ENCODE peak calls at places on chromosome 20, in eight cellular contexts. Z, P, L, K, F, N, Q and V are unnamed samples. For H3K4me1, the result is how much of the 10 kb centered on the place peaks cover.

GRCh38 chr20:25017257-25017803 is 24.8 kb upstream of the APMAP start:
- DNase-seq in L (no peak), Z (no peak), P (no peak), N (no peak), F (no peak), K (peak), Q (peak), V (peak)

GRCh38 chr20:32164984-32165735 is 42.4 kb downstream of the PLAGL2 start:
- DNase-seq in K (no peak), Z (no peak), N (no peak), L (peak), F (no peak), P (no peak), Q (no peak), V (no peak)

GRCh38 chr20:60057123-60057865 is 99.1 kb downstream of the CDH26 start:
- DNase-seq in L (peak), Z (peak), K (peak), F (peak), N (peak), P (peak), Q (peak), V (peak)

GRCh38 chr20:30376767-30377658 is 880.5 kb upstream of the DEFB115 start:
- DNase-seq in L (peak), Q (peak), Z (peak), F (peak), P (peak), N (no peak), K (peak), V (peak)

GRCh38 chr20:32354592-32355416 is 3.3 kb upstream of the ASXL1 start:
- DNase-seq in F (peak), Z (peak), P (no peak), Q (peak), N (no peak), K (no peak), L (peak), V (peak)

GRCh38 chr20:58737198-58737597 is 44.6 kb downstream of the NPEPL1 start:
- DNase-seq in N (no peak), K (no peak), Q (no peak), F (no peak), P (no peak), L (no peak), Z (no peak), V (no peak)

GRCh38 chr20:24303393-24303792 is 166.0 kb upstream of the SYNDIG1 start:
- DNase-seq in N (peak), P (no peak), L (no peak), Z (no peak), K (no peak), F (no peak), Q (peak), V (peak)

GRCh38 chr20:57583289-57584257 is 22.7 kb downstream of the PCK1 start:
- DNase-seq in K (no peak), L (no peak), P (no peak), F (no peak), N (no peak), Z (no peak), Q (no peak), V (no peak)

GRCh38 chr20:23536601-23537000 is 31.7 kb downstream of the CST9L start:
- DNase-seq in K (no peak), N (no peak), P (no peak), F (no peak), L (no peak), Z (no peak), Q (no peak), V (no peak)

GRCh38 chr20:38127011-38127621 is 38.0 kb downstream of the TGM2 start:
- DNase-seq in Q (peak), L (peak), P (peak), F (peak), N (no peak), Z (no peak), K (peak), V (no peak)

GRCh38 chr20:25254986-25255680 is 7.2 kb downstream of the PYGB start:
- DNase-seq in N (no peak), K (peak), P (peak), Z (no peak), Q (no peak), L (no peak), F (no peak), V (no peak)

GRCh38 chr20:58287638-58288037 is 21.9 kb upstream of the RAB22A start:
- DNase-seq in F (no peak), Q (no peak), P (no peak), K (no peak), N (no peak), Z (no peak), L (no peak), V (no peak)

GRCh38 chr20:33169176-33169794 is 1.3 kb downstream of the BPIFA2 start:
- DNase-seq in N (peak), Z (no peak), L (no peak), Q (peak), K (no peak), P (no peak), F (no peak), V (peak)

GRCh38 chr20:53942121-53942816 is 128.1 kb downstream of the BCAS1 start:
- DNase-seq in Z (peak), K (no peak), Q (peak), F (peak), L (no peak), N (peak), P (no peak), V (no peak)

GRCh38 chr20:57202309-57202708 is 64.1 kb downstream of the BMP7 start:
- DNase-seq in L (no peak), Z (no peak), N (no peak), P (no peak), Q (no peak), K (no peak), F (no peak), V (no peak)

GRCh38 chr20:14604143-14604542 is 266.7 kb upstream of the FLRT3 start:
- DNase-seq in Q (no peak), F (no peak), N (no peak), K (no peak), P (no peak), L (no peak), Z (no peak), V (no peak)

GRCh38 chr20:32440758-32441078 is 82.6 kb downstream of the ASXL1 start:
- DNase-seq in N (no peak), F (no peak), K (no peak), L (no peak), Q (no peak), Z (no peak), P (no peak), V (no peak)

GRCh38 chr20:22652685-22653568 is 68.6 kb upstream of the FOXA2 start:
- DNase-seq in Q (no peak), Z (no peak), N (peak), F (no peak), K (no peak), P (no peak), L (no peak), V (no peak)

GRCh38 chr20:25081730-25082497 is at the start of gene VSX1:
- DNase-seq in F (no peak), K (no peak), N (peak), L (no peak), Z (no peak), Q (no peak), P (peak), V (no peak)

GRCh38 chr20:20482453-20482852 is 114.5 kb downstream of the INSM1 start:
- DNase-seq in K (no peak), L (no peak), Q (no peak), P (no peak), F (no peak), N (no peak), Z (no peak), V (no peak)

GRCh38 chr20:2133318-2134183 is 31.9 kb downstream of the STK35 start:
- DNase-seq in Q (peak), N (peak), F (peak), K (no peak), L (peak), P (no peak), Z (peak), V (no peak)

GRCh38 chr20:58991720-58992119 is 10.7 kb downstream of the NELFCD start:
- DNase-seq in P (no peak), L (peak), F (no peak), Z (no peak), K (no peak), N (no peak), Q (no peak), V (no peak)

GRCh38 chr20:37359836-37360235 is 13.9 kb downstream of the SRC start:
- DNase-seq in Q (no peak), K (no peak), P (no peak), F (no peak), L (no peak), N (no peak), Z (no peak), V (no peak)

GRCh38 chr20:5825136-5825719 is 75.0 kb downstream of the SHLD1 start:
- DNase-seq in L (no peak), N (peak), Q (no peak), Z (no peak), F (no peak), P (no peak), K (no peak), V (no peak)

GRCh38 chr20:5168582-5169396 is 42.0 kb downstream of the CDS2 start:
- DNase-seq in P (no peak), Q (peak), F (peak), N (no peak), Z (no peak), K (no peak), L (peak), V (no peak)

GRCh38 chr20:58692579-58693225 is at the start of gene NPEPL1:
- DNase-seq in P (peak), K (peak), L (peak), N (peak), Z (no peak), Q (peak), F (peak), V (peak)

GRCh38 chr20:38224534-38224933 is 36.0 kb downstream of the KIAA1755 start:
- DNase-seq in F (no peak), P (no peak), N (no peak), K (no peak), Q (no peak), Z (no peak), L (no peak), V (no peak)

GRCh38 chr20:595330-596308 is 14.5 kb downstream of the TCF15 start:
- DNase-seq in P (peak), F (no peak), N (no peak), Q (no peak), Z (no peak), L (no peak), K (no peak), V (no peak)

GRCh38 chr20:18188446-18188845 is 50.8 kb downstream of the KAT14 start:
- DNase-seq in Q (no peak), K (no peak), N (no peak), F (peak), Z (no peak), L (peak), P (no peak), V (no peak)

GRCh38 chr20:63740501-63741353 is 1.2 kb downstream of the SLC2A4RG start:
- DNase-seq in Q (peak), F (peak), L (peak), Z (no peak), P (peak), K (peak), N (peak), V (peak)

GRCh38 chr20:52312131-52312729 is 120.7 kb upstream of the ZFP64 start:
- DNase-seq in L (peak), F (peak), P (no peak), Q (peak), Z (peak), K (peak), N (peak), V (peak)

GRCh38 chr20:46357030-46357514 is 48.8 kb upstream of the CDH22 start:
- DNase-seq in F (no peak), L (no peak), N (no peak), Q (no peak), P (no peak), Z (no peak), K (peak), V (no peak)

GRCh38 chr20:44200983-44201382 is 9.6 kb downstream of the OSER1 start:
- DNase-seq in F (no peak), N (no peak), L (no peak), K (no peak), Z (no peak), P (no peak), Q (no peak), V (no peak)
- TF ChIP-seq CTCF in F (no peak), N (no peak), L (no peak), K (no peak), Z (no peak), P (no peak), Q (no peak), V (no peak)

DNA sequence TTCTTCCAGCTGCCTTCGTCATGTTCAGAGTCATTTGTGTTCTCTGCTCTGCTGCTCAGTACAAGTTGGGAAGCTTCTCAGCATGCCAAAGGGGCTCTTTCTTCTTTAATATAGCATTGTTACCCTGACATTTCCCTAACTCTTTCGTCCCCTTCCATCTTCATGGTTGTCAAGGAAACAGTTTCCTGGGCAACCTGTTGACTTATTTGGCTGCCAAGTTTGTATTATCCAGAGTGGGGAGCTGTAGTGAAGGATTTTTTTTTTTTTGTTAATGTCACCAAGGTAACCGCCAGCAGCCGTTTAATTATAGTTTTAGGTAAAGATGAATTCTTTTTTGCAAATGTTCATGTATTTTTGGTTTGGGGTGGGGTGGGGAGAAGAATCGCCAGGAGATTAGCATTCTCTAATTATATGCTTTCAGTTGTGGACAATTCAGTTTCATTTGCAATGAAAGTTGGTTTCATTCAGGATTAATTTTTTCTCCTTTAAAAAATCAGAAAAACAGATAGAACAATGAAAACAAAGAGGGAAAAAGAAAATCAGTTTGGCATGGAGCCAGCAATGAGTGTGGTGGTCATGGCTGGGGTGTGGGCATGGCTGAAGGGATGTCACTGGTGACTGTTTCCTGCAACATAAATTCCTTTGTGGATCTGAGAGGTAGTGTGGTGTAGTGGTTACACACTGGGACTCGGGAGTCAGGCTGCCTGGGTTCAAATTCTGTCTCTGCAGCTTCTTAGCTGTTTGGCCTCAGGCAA is 73.0 kb upstream of the KCNG1 start:
- DNase-seq in Q (peak), K (no peak), L (no peak), F (peak), Z (no peak), N (peak), P (no peak), V (no peak)
- H3K4me1 ChIP-seq in Q (under half), K (under half), L (under half), F (under half), Z (under half), N (under half), P (under half), V (under half)

GRCh38 chr20:35490736-35491181 is 35.4 kb downstream of the CEP250 start:
- DNase-seq in Q (no peak), K (no peak), P (no peak), N (no peak), Z (peak), L (no peak), F (no peak), V (no peak)

GRCh38 chr20:35492352-35492751 is 37.0 kb downstream of the CEP250 start:
- DNase-seq in K (no peak), P (no peak), L (no peak), Z (no peak), Q (no peak), N (no peak), F (no peak), V (no peak)

GRCh38 chr20:35491823-35492222 is 36.4 kb downstream of the CEP250 start:
- DNase-seq in L (peak), P (no peak), N (no peak), K (no peak), F (peak), Q (no peak), Z (no peak), V (no peak)

GRCh38 chr20:35487479-35487878 is 32.1 kb downstream of the CEP250 start:
- DNase-seq in Q (no peak), N (no peak), L (no peak), F (no peak), K (no peak), P (no peak), Z (no peak), V (no peak)

GRCh38 chr20:35489717-35490116 is 34.3 kb downstream of the CEP250 start:
- DNase-seq in K (no peak), N (no peak), L (no peak), Q (no peak), P (no peak), Z (no peak), F (no peak), V (no peak)
- H3K4me3 ChIP-seq in K (no peak), N (no peak), L (no peak), Q (no peak), P (no peak), Z (peak), F (no peak), V (no peak)

GRCh38 chr20:34753706-34754461 is 49.7 kb downstream of the TP53INP2 start:
- DNase-seq in K (no peak), L (peak), N (no peak), F (peak), Q (no peak), P (no peak), Z (no peak), V (no peak)
- TF ChIP-seq CTCF in K (no peak), L (no peak), N (peak), F (no peak), Q (peak), P (no peak), Z (peak), V (no peak)

DNA sequence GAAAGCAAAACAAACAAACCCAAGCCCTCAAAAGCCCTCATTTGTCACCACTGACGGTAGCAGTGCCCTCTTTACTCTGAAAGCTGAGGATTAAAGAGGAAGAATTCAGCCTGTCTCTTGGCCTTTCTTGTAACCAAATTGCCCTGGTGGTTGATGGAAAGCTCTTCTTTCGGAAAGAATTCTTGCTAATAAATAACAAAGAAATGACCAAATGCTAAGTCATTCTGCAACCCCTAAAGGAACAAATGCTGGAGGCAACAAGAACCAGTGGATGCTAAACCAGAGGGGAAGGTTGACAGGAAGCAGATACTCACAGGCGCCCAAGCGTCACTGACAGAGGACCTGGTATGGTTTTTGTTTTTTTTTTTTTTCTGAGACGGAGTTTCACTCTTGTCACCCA is 6.6 kb downstream of the ADISSP start:
- DNase-seq in Q (no peak), L (no peak), Z (no peak), K (no peak), F (no peak), P (no peak), N (peak), V (no peak)
- H3K4me1 ChIP-seq in Q (under half), L (under half), Z (under half), K (half or more), F (under half), P (under half), N (under half), V (under half)